ENCODE peak calls at places on chromosome X, in four cellular contexts. A is heart left ventricle, Z is astrocyte, D is left ventricle myocardium inferior. F is an unnamed sample.

GRCh38 chrX:55127692-55128091 is 38.9 kb downstream of the PAGE2 start:
- DNase-seq in D (no peak), A (no peak), Z (no peak), F (no peak)

GRCh38 chrX:153924149-153924861 is 1.8 kb downstream of the ARHGAP4 start:
- DNase-seq in D (no peak), Z (no peak), A (no peak), F (peak; percentile 73)

GRCh38 chrX:118666521-118666920 is 60.9 kb upstream of the IL13RA1 start:
- DNase-seq in D (no peak), Z (no peak), A (no peak), F (no peak)

GRCh38 chrX:81377329-81377728 is 175.4 kb downstream of the SH3BGRL start:
- DNase-seq in Z (peak; percentile 2), A (no peak), D (no peak), F (no peak)

GRCh38 chrX:99172958-99173357 is 1237.1 kb downstream of the PCDH19 start:
- DNase-seq in Z (no peak), A (no peak), D (no peak), F (no peak)

GRCh38 chrX:136768469-136769084 is 12.2 kb downstream of the ARHGEF6 start:
- DNase-seq in Z (peak; percentile 91), D (peak; percentile 22), A (peak; percentile 25), F (peak; percentile 43)

GRCh38 chrX:11412715-11413623 is 119.8 kb downstream of the AMELX start:
- DNase-seq in A (no peak), D (no peak), Z (peak; percentile 35), F (no peak)

GRCh38 chrX:24760601-24761000 is 66.9 kb downstream of the POLA1 start:
- DNase-seq in A (no peak), Z (peak; percentile 81), D (no peak), F (peak; percentile 14)

GRCh38 chrX:39528161-39528560 is 569.6 kb downstream of the BCOR start:
- DNase-seq in A (no peak), D (no peak), Z (no peak), F (no peak)

GRCh38 chrX:101176439-101176838 is 43.1 kb upstream of the DRP2 start:
- DNase-seq in Z (no peak), A (no peak), D (no peak), F (no peak)

GRCh38 chrX:21730011-21730410 is 27.9 kb downstream of the SMPX start:
- DNase-seq in A (no peak), D (no peak), Z (peak; percentile 66), F (no peak)

GRCh38 chrX:18951032-18951431 is 32.9 kb downstream of the PHKA2 start:
- DNase-seq in Z (no peak), A (no peak), D (no peak), F (no peak)

GRCh38 chrX:10741496-10742048 is 121.2 kb upstream of the MID1 start:
- DNase-seq in D (no peak), A (no peak), Z (no peak), F (no peak)

GRCh38 chrX:2609431-2610238 is 81.5 kb upstream of the CD99 start:
- DNase-seq in A (peak; percentile 13), D (no peak), Z (no peak), F (no peak)

GRCh38 chrX:35919536-35920309 is at the start of gene CFAP47:
- DNase-seq in D (no peak), Z (no peak), A (no peak), F (peak; percentile 71)

GRCh38 chrX:53682885-53683555 is 3.5 kb downstream of the HUWE1 start:
- DNase-seq in D (no peak), A (peak; percentile 19), Z (peak; percentile 41), F (peak; percentile 49)

GRCh38 chrX:69050051-69050785 is 115.0 kb downstream of the PJA1 start:
- DNase-seq in D (no peak), Z (no peak), A (no peak), F (no peak)

GRCh38 chrX:2926664-2927275 is 2.4 kb downstream of the ARSD start:
- DNase-seq in D (no peak), A (no peak), Z (no peak), F (no peak)

GRCh38 chrX:71181558-71181909 is 36.9 kb downstream of the NLGN3 start:
- DNase-seq in A (peak; percentile 17), D (no peak), Z (no peak), F (no peak)

GRCh38 chrX:115896362-115896761 is 274.2 kb upstream of the AGTR2 start:
- DNase-seq in A (no peak), D (no peak), Z (no peak), F (no peak)

GRCh38 chrX:1391370-1391706 is 575 bp downstream of the SLC25A6 start:
- DNase-seq in D (no peak), A (no peak), Z (no peak), F (peak; percentile 83)

GRCh38 chrX:9566150-9566621 is 101.3 kb downstream of the TBL1X start:
- DNase-seq in A (peak; percentile 51), D (peak; percentile 44), Z (peak; percentile 88), F (no peak)

GRCh38 chrX:39017062-39017461 is 215.8 kb downstream of the MID1IP1 start:
- DNase-seq in Z (no peak), D (no peak), A (no peak), F (no peak)

GRCh38 chrX:1093112-1093511 is 119.3 kb downstream of the CRLF2 start:
- DNase-seq in D (no peak), A (no peak), Z (no peak), F (no peak)

GRCh38 chrX:132818638-132819037 is 139.8 kb downstream of the HS6ST2 start:
- DNase-seq in Z (no peak), D (no peak), A (no peak), F (no peak)
- H3K36me3 ChIP-seq in Z (no peaks in the 10 kb centered on the region), D (no peaks in the 10 kb centered on the region), A (no peaks in the 10 kb centered on the region), F (no peaks in the 10 kb centered on the region)

GRCh38 chrX:47172971-47173792 is 20.4 kb upstream of the UBA1 start:
- DNase-seq in D (no peak), Z (no peak), A (no peak), F (no peak)

GRCh38 chrX:47175588-47175980 is 18.0 kb upstream of the UBA1 start:
- DNase-seq in Z (no peak), A (no peak), D (no peak), F (no peak)

GRCh38 chrX:47176101-47176740 is 17.4 kb upstream of the UBA1 start:
- DNase-seq in D (no peak), Z (no peak), A (no peak), F (no peak)

GRCh38 chrX:47174376-47174775 is 19.3 kb upstream of the UBA1 start:
- DNase-seq in D (no peak), A (no peak), Z (no peak), F (no peak)

GRCh38 chrX:47174846-47175587 is 18.6 kb upstream of the UBA1 start:
- DNase-seq in D (no peak), Z (no peak), A (no peak), F (no peak)
- H3K36me3 ChIP-seq in D (peaks cover 39% of the 10 kb centered on the region), Z (peaks cover 3% of the 10 kb centered on the region), A (peaks cover 80% of the 10 kb centered on the region), F (peaks cover 52% of the 10 kb centered on the region)

GRCh38 chrX:20139966-20140365 is 1.7 kb downstream of the EIF1AX start:
- DNase-seq in D (no peak), A (no peak), Z (peak; percentile 67), F (no peak)
- H3K36me3 ChIP-seq in D (peaks cover 32% of the 10 kb centered on the region), A (peaks cover 41% of the 10 kb centered on the region), Z (peaks cover 22% of the 10 kb centered on the region), F (peaks cover 29% of the 10 kb centered on the region)

DNA sequence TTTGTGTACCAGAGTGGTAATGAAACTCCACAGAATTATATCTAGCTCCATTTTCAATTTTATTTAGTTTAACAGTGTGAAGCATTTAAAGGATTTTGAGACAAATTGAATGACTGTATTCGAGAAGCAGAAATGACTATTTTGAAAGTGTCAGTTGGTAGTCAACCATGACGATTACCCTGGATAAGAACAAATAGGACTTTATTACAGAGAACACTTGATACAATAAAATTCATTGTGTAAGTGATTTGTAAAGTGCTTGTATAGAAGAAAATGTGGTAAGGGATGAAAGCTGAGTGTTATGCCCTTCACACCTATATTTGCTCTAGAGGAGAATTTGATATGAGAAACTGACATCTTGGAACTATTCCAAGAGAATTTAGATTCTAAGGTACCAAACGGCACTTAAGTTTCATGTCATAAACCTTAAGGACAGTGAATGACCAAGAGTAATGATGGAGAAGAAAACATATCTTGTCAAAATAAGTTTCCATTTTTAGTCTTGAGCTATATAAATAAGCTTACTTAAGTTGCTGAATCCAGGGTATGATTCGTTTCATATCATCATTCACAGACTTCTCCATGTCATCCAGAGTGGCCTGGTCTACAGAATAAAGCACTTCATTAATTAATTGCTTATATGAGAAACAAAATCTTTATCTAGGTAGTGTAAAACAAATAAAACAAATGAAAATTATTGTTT is 34.6 kb downstream of the MED14 start:
- DNase-seq in Z (no peak), A (no peak), D (no peak), F (no peak)
- H3K36me3 ChIP-seq in Z (peaks cover 13% of the 10 kb centered on the region), A (peaks cover 57% of the 10 kb centered on the region), D (peaks cover 40% of the 10 kb centered on the region), F (peaks cover 6% of the 10 kb centered on the region)

GRCh38 chrX:65741823-65742222 is 74.4 kb downstream of the MSN start:
- DNase-seq in A (no peak), D (no peak), Z (no peak), F (no peak)
- H3K36me3 ChIP-seq in A (peaks cover 57% of the 10 kb centered on the region), D (peaks cover 55% of the 10 kb centered on the region), Z (peaks cover 42% of the 10 kb centered on the region), F (no peaks in the 10 kb centered on the region)

GRCh38 chrX:74606799-74607198 is 7.6 kb downstream of the RLIM start:
- DNase-seq in A (no peak), Z (no peak), D (no peak), F (no peak)
- H3K36me3 ChIP-seq in A (peaks cover 15% of the 10 kb centered on the region), Z (peaks cover 15% of the 10 kb centered on the region), D (no peaks in the 10 kb centered on the region), F (peaks cover 13% of the 10 kb centered on the region)

GRCh38 chrX:13774696-13775095 is 40.1 kb downstream of the OFD1 start:
- DNase-seq in Z (no peak), D (no peak), A (no peak), F (no peak)
- H3K36me3 ChIP-seq in Z (peaks cover 11% of the 10 kb centered on the region), D (peaks cover 27% of the 10 kb centered on the region), A (peaks cover 49% of the 10 kb centered on the region), F (peaks cover 11% of the 10 kb centered on the region)

GRCh38 chrX:20128678-20129077 is 12.0 kb upstream of the MAP7D2 start:
- DNase-seq in A (no peak), Z (no peak), D (no peak), F (no peak)
- H3K36me3 ChIP-seq in A (peaks cover 57% of the 10 kb centered on the region), Z (peaks cover 15% of the 10 kb centered on the region), D (peaks cover 36% of the 10 kb centered on the region), F (peaks cover 18% of the 10 kb centered on the region)

GRCh38 chrX:130413415-130413814 is 11.6 kb downstream of the RBMX2 start:
- DNase-seq in A (no peak), D (no peak), Z (no peak), F (no peak)

GRCh38 chrX:130415201-130415600 is 13.4 kb downstream of the RBMX2 start:
- DNase-seq in Z (no peak), D (no peak), A (no peak), F (no peak)

GRCh38 chrX:130418066-130418465 is 16.3 kb downstream of the RBMX2 start:
- DNase-seq in A (no peak), Z (no peak), D (no peak), F (no peak)

GRCh38 chrX:130416785-130417184 is 15.0 kb downstream of the RBMX2 start:
- DNase-seq in D (no peak), A (no peak), Z (no peak), F (no peak)

GRCh38 chrX:130414800-130415199 is 13.0 kb downstream of the RBMX2 start:
- DNase-seq in Z (no peak), A (no peak), D (no peak), F (no peak)
- H3K36me3 ChIP-seq in Z (peaks cover 7% of the 10 kb centered on the region), A (peaks cover 20% of the 10 kb centered on the region), D (peaks cover 15% of the 10 kb centered on the region), F (no peaks in the 10 kb centered on the region)

DNA sequence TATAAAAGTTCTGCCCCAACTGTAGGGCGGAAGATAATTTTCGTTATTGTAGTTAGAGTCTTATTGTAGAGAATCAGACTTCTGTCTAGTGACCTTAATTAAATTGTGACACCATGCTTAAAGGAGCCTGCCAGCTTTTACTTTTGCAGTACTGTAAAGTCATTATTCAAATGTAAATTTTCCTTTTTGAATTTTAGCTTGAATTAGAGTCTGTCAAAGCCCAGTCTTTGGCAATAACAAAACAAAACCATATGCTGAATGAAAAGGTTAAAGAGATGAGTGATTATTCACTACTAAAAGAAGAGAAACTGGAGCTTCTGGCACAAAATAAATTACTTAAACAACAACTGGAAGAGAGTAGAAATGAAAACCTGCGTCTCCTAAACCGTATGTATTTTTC is 21.8 kb downstream of the OFD1 start:
- DNase-seq in Z (no peak), A (no peak), D (no peak), F (no peak)
- H3K36me3 ChIP-seq in Z (peaks cover 8% of the 10 kb centered on the region), A (peaks cover 79% of the 10 kb centered on the region), D (peaks cover 51% of the 10 kb centered on the region), F (no peaks in the 10 kb centered on the region)